ENCODE peak calls at places on chromosomes 4 and X, in four cellular contexts. V, A, H and Q are unnamed samples.

GRCh38 chr4:156146581-156146980 is 192.9 kb upstream of the CTSO start:
- DNase-seq in H (no peak), A (no peak), V (no peak), Q (no peak)

GRCh38 chr4:72486991-72487390 is 82.0 kb downstream of the ADAMTS3 start:
- DNase-seq in A (no peak), V (no peak), H (no peak), Q (no peak)

GRCh38 chrX:133792198-133792953 is 193.0 kb downstream of the GPC3 start:
- DNase-seq in H (peak; percentile 65), V (peak; percentile 15), A (peak; percentile 49), Q (peak; percentile 14)

GRCh38 chr4:147969573-147969972 is 237.7 kb downstream of the ARHGAP10 start:
- DNase-seq in A (no peak), V (no peak), H (peak; percentile 11), Q (no peak)

GRCh38 chr4:152255437-152255836 is 280.5 kb downstream of the FBXW7 start:
- DNase-seq in H (no peak), A (no peak), V (peak; percentile 63), Q (no peak)

GRCh38 chr4:25161599-25161960 is 1.3 kb upstream of the SEPSECS start:
- DNase-seq in H (no peak), V (no peak), A (no peak), Q (no peak)

GRCh38 chrX:10884246-10884645 is 226.9 kb upstream of the HCCS start:
- DNase-seq in V (no peak), H (no peak), A (no peak), Q (no peak)

GRCh38 chr4:61521451-61521850 is 321.3 kb downstream of the ADGRL3 start:
- DNase-seq in H (no peak), V (no peak), A (no peak), Q (no peak)

GRCh38 chr4:120977435-120977997 is 55.0 kb upstream of the PRDM5 start:
- DNase-seq in H (peak; percentile 15), V (no peak), A (peak; percentile 10), Q (peak; percentile 14)

GRCh38 chr4:184792950-184793555 is 32.7 kb downstream of the ACSL1 start:
- DNase-seq in H (no peak), A (peak; percentile 9), V (no peak), Q (no peak)

GRCh38 chr4:102730968-102731533 is 29.7 kb downstream of the MANBA start:
- DNase-seq in A (peak; percentile 33), H (no peak), V (no peak), Q (no peak)

GRCh38 chr4:4256799-4257198 is 8.8 kb upstream of the TMEM128 start:
- DNase-seq in V (no peak), A (no peak), H (no peak), Q (no peak)

GRCh38 chr4:80097395-80098177 is 24.6 kb upstream of the ANTXR2 start:
- DNase-seq in A (no peak), V (no peak), H (peak; percentile 33), Q (no peak)

GRCh38 chrX:17417411-17417810 is 42.4 kb downstream of the NHS start:
- DNase-seq in V (no peak), A (no peak), H (no peak), Q (no peak)

GRCh38 chr4:184472540-184473264 is 1.6 kb downstream of the IRF2 start:
- DNase-seq in V (no peak), A (peak; percentile 71), H (peak; percentile 87), Q (peak; percentile 37)

GRCh38 chr4:133081246-133081645 is 67.8 kb upstream of the PCDH10 start:
- DNase-seq in H (no peak), A (peak; percentile 18), V (no peak), Q (no peak)

GRCh38 chr4:80081566-80081965 is 8.5 kb upstream of the ANTXR2 start:
- DNase-seq in H (no peak), A (no peak), V (no peak), Q (no peak)

GRCh38 chr4:2832309-2832980 is 11.2 kb upstream of the ADD1 start:
- DNase-seq in H (peak; percentile 17), A (no peak), V (no peak), Q (peak; percentile 83)

GRCh38 chr4:1460967-1461868 is 55.0 kb upstream of the NKX1-1 start:
- DNase-seq in H (peak; percentile 24), A (no peak), V (no peak), Q (no peak)

GRCh38 chrX:52608961-52609360 is 45.7 kb downstream of the SSX7 start:
- DNase-seq in A (no peak), H (no peak), V (no peak), Q (no peak)

GRCh38 chr4:134691915-134692314 is 490.3 kb upstream of the PABPC4L start:
- DNase-seq in A (no peak), V (no peak), H (no peak), Q (no peak)

GRCh38 chr4:26321326-26322276 is 787 bp downstream of the RBPJ start:
- DNase-seq in A (peak; percentile 5), H (peak; percentile 38), V (no peak), Q (no peak)

GRCh38 chrX:18422325-18422724 is 3.1 kb upstream of the CDKL5 start:
- DNase-seq in A (no peak), H (no peak), V (no peak), Q (no peak)

GRCh38 chr4:93788712-93789111 is 39.8 kb upstream of the ATOH1 start:
- DNase-seq in V (no peak), A (peak; percentile 7), H (peak; percentile 35), Q (no peak)

GRCh38 chr4:181498148-181498547 is 745.1 kb upstream of the TENM3 start:
- DNase-seq in V (no peak), A (no peak), H (no peak), Q (no peak)

GRCh38 chr4:2652415-2653155 is 103.6 kb downstream of the TNIP2 start:
- DNase-seq in H (peak; percentile 42), A (no peak), V (no peak), Q (no peak)

DNA sequence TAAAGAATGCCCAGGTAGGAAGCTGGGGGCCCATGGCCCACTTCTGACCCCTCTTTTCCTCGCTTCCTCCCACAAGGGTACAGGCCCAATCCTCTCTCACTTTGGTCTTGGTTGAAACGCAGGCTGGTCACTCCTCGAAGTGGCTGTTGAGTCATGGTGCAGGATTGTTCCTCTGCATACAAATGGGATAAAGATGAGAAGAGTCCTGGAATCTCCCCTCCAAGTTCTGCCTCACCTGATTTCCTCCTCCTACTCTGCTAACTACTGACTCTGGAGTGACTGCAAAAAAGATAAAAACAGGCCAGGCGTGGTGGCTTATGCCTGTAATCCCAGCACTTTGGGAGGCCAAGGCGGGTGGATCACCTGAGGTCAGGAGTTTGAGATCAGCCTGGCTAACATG is 1.7 kb downstream of the WDR45 start:
- DNase-seq in A (no peak), V (no peak), H (no peak), Q (no peak)
- TF ChIP-seq TAF1 in A (no peak), V (no peak), H (no peak), Q (no peak)

GRCh38 chr4:8579526-8580320 is 469 bp upstream of the GPR78 start:
- DNase-seq in A (no peak), H (no peak), V (no peak), Q (no peak)
- TF ChIP-seq TAF1 in A (no peak), H (no peak), V (no peak), Q (no peak)

GRCh38 chr4:8392591-8393190 is 47.8 kb downstream of the ACOX3 start:
- DNase-seq in V (no peak), A (no peak), H (no peak), Q (no peak)
- TF ChIP-seq TAF1 in V (no peak), A (no peak), H (no peak), Q (no peak)

GRCh38 chrX:15874672-15875071 is 20.1 kb upstream of the AP1S2 start:
- DNase-seq in H (no peak), A (no peak), V (no peak), Q (no peak)

GRCh38 chrX:15877380-15877779 is 22.8 kb upstream of the AP1S2 start:
- DNase-seq in A (no peak), H (no peak), V (no peak), Q (no peak)

GRCh38 chrX:15869695-15870094 is 15.1 kb upstream of the AP1S2 start:
- DNase-seq in H (no peak), V (no peak), A (no peak), Q (no peak)

GRCh38 chrX:15873566-15873965 is 19.0 kb upstream of the AP1S2 start:
- DNase-seq in A (no peak), V (no peak), H (no peak), Q (no peak)
- TF ChIP-seq TAF1 in A (no peak), V (no peak), H (no peak), Q (no peak)

GRCh38 chr4:111483375-111484169 is 661.7 kb upstream of the FAM241A start:
- DNase-seq in V (no peak), H (no peak), A (no peak), Q (no peak)
- TF ChIP-seq TAF1 in V (no peak), H (no peak), A (no peak), Q (no peak)

DNA sequence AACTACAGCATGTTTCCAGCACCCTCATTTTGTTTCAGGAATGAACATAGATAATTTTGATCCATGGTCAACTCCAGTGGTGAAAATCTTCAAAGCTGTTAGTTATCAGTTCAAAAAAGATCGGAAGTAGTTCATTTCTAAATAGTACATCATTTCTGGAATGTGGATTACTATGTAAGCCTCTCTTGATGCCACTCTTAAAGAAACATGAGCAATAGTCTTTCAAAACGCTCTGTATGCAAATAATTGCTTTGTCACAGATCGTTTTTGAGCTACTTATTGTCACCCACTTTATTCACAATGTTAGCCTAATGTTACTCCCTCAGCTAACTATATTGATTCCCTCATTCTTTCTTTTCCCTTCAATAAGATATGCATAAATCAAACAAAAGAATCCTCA is 65.7 kb downstream of the NEIL3 start:
- DNase-seq in A (no peak), H (no peak), V (no peak), Q (no peak)
- TF ChIP-seq TAF1 in A (no peak), H (no peak), V (no peak), Q (no peak)

DNA sequence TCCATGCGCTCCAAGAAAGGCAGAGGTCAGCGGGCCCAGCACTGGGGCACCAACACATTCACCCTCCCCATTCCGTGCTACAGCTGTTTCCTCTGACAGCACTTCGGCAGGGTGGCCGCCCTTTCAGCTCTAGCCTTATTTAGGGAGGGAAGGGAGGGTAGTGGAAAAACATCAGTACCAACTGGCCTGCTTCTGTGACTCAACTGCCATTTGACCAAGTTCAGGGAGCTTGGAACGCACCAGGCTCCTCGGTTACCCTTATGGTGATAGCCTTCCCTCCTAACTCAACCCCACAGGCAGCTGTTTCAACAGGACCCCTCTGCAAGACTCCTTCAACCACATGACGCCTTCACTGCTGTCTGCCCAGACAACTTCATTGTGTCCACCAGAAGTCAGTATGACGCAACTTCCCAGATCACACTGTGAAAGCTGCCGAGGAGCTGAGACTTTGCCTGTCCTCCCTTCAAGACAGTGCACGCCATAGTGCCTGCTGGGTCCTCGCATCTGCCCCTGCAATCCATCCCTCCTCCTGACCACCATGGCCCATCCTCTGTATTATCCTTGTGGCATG is 132.2 kb downstream of the AFAP1 start:
- DNase-seq in A (no peak), H (no peak), V (no peak), Q (no peak)
- TF ChIP-seq TAF1 in A (no peak), H (no peak), V (no peak), Q (no peak)